ENCODE peak calls at places on chromosome 22, in six cellular contexts. One of them, this sample, is unnamed. For H3K4me1, the result is how much of the 10 kb centered on the place peaks cover.

GRCh38 chr22:19495562-19496323 is 16.0 kb downstream of the CDC45 start:
- DNase-seq in fibroblast of lung: no peak
- DNase-seq in HAP-1: no peak
- DNase-seq in IMR-90: peak
- DNase-seq in suprapubic skin: no peak
- DNase-seq in adrenal gland: no peak
- DNase-seq in this sample: no peak

GRCh38 chr22:37696657-37697539 is at the start of gene TRIOBP:
- DNase-seq in adrenal gland: peak
- DNase-seq in suprapubic skin: peak
- DNase-seq in IMR-90: peak
- DNase-seq in fibroblast of lung: peak
- DNase-seq in HAP-1: peak
- DNase-seq in this sample: peak

GRCh38 chr22:27639180-27640086 is 162.1 kb downstream of the MN1 start:
- DNase-seq in fibroblast of lung: no peak
- DNase-seq in adrenal gland: no peak
- DNase-seq in suprapubic skin: no peak
- DNase-seq in HAP-1: no peak
- DNase-seq in IMR-90: no peak
- DNase-seq in this sample: no peak

GRCh38 chr22:50398698-50399648 is 55.8 kb downstream of the PPP6R2 start:
- DNase-seq in suprapubic skin: no peak
- DNase-seq in IMR-90: no peak
- DNase-seq in fibroblast of lung: no peak
- DNase-seq in HAP-1: no peak
- DNase-seq in adrenal gland: no peak
- DNase-seq in this sample: no peak

GRCh38 chr22:23591203-23591791 is 11.2 kb upstream of the IGLL1 start:
- DNase-seq in fibroblast of lung: peak
- DNase-seq in IMR-90: peak
- DNase-seq in suprapubic skin: no peak
- DNase-seq in HAP-1: peak
- DNase-seq in adrenal gland: peak
- DNase-seq in this sample: no peak

GRCh38 chr22:19064354-19065054 is 57.7 kb downstream of the DGCR2 start:
- DNase-seq in adrenal gland: no peak
- DNase-seq in HAP-1: no peak
- DNase-seq in fibroblast of lung: no peak
- DNase-seq in IMR-90: no peak
- DNase-seq in suprapubic skin: peak
- DNase-seq in this sample: no peak

GRCh38 chr22:30747493-30747892 is 52.8 kb downstream of the OSBP2 start:
- DNase-seq in IMR-90: no peak
- DNase-seq in HAP-1: no peak
- DNase-seq in fibroblast of lung: no peak
- DNase-seq in adrenal gland: no peak
- DNase-seq in suprapubic skin: no peak
- DNase-seq in this sample: no peak

GRCh38 chr22:41917906-41918791 is 3.3 kb upstream of the SHISA8 start:
- DNase-seq in IMR-90: peak
- DNase-seq in adrenal gland: peak
- DNase-seq in HAP-1: no peak
- DNase-seq in suprapubic skin: no peak
- DNase-seq in fibroblast of lung: peak
- DNase-seq in this sample: no peak

GRCh38 chr22:31846161-31847115 is 92.6 kb downstream of the DEPDC5 start:
- DNase-seq in adrenal gland: no peak
- DNase-seq in suprapubic skin: no peak
- DNase-seq in IMR-90: peak
- DNase-seq in fibroblast of lung: peak
- DNase-seq in HAP-1: no peak
- DNase-seq in this sample: no peak

GRCh38 chr22:23042179-23042578 is 28.1 kb upstream of the GNAZ start:
- DNase-seq in fibroblast of lung: no peak
- DNase-seq in adrenal gland: no peak
- DNase-seq in HAP-1: no peak
- DNase-seq in suprapubic skin: no peak
- DNase-seq in IMR-90: no peak
- DNase-seq in this sample: no peak

GRCh38 chr22:41405588-41405987 is 23.8 kb downstream of the TEF start:
- DNase-seq in IMR-90: no peak
- DNase-seq in suprapubic skin: no peak
- DNase-seq in adrenal gland: no peak
- DNase-seq in HAP-1: no peak
- DNase-seq in fibroblast of lung: no peak
- DNase-seq in this sample: no peak

GRCh38 chr22:37904572-37905533 is 1.2 kb upstream of the MICALL1 start:
- DNase-seq in IMR-90: peak
- DNase-seq in adrenal gland: peak
- DNase-seq in HAP-1: no peak
- DNase-seq in suprapubic skin: no peak
- DNase-seq in fibroblast of lung: peak
- DNase-seq in this sample: peak

GRCh38 chr22:31605851-31606585 is 56.0 kb downstream of the PISD start:
- DNase-seq in IMR-90: no peak
- DNase-seq in suprapubic skin: peak
- DNase-seq in HAP-1: no peak
- DNase-seq in fibroblast of lung: no peak
- DNase-seq in adrenal gland: no peak
- DNase-seq in this sample: peak

GRCh38 chr22:38981005-38981658 is 1.0 kb upstream of the APOBEC3B start:
- DNase-seq in HAP-1: no peak
- DNase-seq in adrenal gland: peak
- DNase-seq in fibroblast of lung: peak
- DNase-seq in IMR-90: peak
- DNase-seq in suprapubic skin: no peak
- DNase-seq in this sample: no peak

GRCh38 chr22:49964136-49964492 is 3.5 kb downstream of the PIM3 start:
- DNase-seq in adrenal gland: no peak
- DNase-seq in IMR-90: no peak
- DNase-seq in fibroblast of lung: no peak
- DNase-seq in suprapubic skin: no peak
- DNase-seq in HAP-1: no peak
- DNase-seq in this sample: no peak

GRCh38 chr22:17167486-17167885 is 8.4 kb upstream of the HDHD5 start:
- DNase-seq in HAP-1: no peak
- DNase-seq in fibroblast of lung: no peak
- DNase-seq in IMR-90: no peak
- DNase-seq in suprapubic skin: no peak
- DNase-seq in adrenal gland: peak
- DNase-seq in this sample: no peak

GRCh38 chr22:40179535-40179934 is 1.8 kb downstream of the TNRC6B start:
- DNase-seq in fibroblast of lung: no peak
- DNase-seq in HAP-1: peak
- DNase-seq in IMR-90: no peak
- DNase-seq in suprapubic skin: no peak
- DNase-seq in adrenal gland: no peak
- DNase-seq in this sample: no peak

GRCh38 chr22:40180403-40180802 is 2.7 kb downstream of the TNRC6B start:
- DNase-seq in fibroblast of lung: no peak
- DNase-seq in adrenal gland: no peak
- DNase-seq in suprapubic skin: no peak
- DNase-seq in HAP-1: no peak
- DNase-seq in IMR-90: no peak
- DNase-seq in this sample: no peak

GRCh38 chr22:40182231-40182835 is 4.6 kb downstream of the TNRC6B start:
- DNase-seq in HAP-1: peak
- DNase-seq in adrenal gland: no peak
- DNase-seq in IMR-90: no peak
- DNase-seq in fibroblast of lung: peak
- DNase-seq in suprapubic skin: no peak
- DNase-seq in this sample: no peak

GRCh38 chr22:40181323-40181722 is 3.6 kb downstream of the TNRC6B start:
- DNase-seq in adrenal gland: no peak
- DNase-seq in HAP-1: no peak
- DNase-seq in fibroblast of lung: no peak
- DNase-seq in IMR-90: no peak
- DNase-seq in suprapubic skin: no peak
- DNase-seq in this sample: no peak

GRCh38 chr22:40183029-40183581 is 5.4 kb downstream of the TNRC6B start:
- DNase-seq in adrenal gland: no peak
- DNase-seq in suprapubic skin: no peak
- DNase-seq in fibroblast of lung: peak
- DNase-seq in IMR-90: peak
- DNase-seq in HAP-1: peak
- DNase-seq in this sample: no peak
- H3K4me3 ChIP-seq in adrenal gland: no peak
- H3K4me3 ChIP-seq in suprapubic skin: peak
- H3K4me3 ChIP-seq in fibroblast of lung: peak
- H3K4me3 ChIP-seq in IMR-90: no peak
- H3K4me3 ChIP-seq in HAP-1: peak
- H3K4me3 ChIP-seq in this sample: no peak

DNA sequence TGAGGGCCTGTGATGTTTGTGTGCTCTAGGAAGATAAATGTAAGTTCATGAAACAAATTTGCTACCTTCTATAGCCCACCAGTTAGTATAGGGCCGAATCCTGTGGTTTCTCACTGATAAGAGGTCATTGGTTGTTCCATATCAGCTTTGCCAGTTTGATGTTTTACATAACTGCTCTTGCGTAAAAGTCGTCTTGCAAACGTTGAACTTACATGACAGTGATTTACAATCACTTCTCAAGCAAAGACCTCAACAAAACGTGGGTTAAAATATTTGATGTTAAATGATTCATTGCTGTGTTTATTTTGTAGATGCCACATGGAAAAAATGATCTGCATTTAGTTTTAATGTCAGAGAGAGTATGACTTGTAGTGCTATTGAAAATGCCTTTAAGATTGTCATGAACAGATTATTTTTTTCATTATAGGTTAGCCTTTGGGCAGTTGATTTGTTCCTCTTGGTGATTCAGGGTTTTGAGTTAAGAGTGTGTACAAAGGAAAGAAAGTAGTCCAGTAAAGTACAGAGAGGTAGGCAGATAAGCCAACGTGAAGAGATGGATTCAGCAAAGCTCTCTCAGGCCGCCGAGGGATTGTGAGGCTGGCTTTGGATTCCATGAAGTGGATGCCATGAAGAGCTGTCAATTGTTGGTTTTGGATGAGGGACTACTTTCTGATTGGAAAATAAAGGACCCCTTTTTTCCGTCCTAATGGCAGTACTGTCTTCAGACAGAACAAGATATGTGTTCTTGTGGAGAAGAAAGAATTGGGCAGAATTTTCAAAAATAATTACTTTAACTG is 2.6 kb downstream of the EWSR1 start:
- DNase-seq in adrenal gland: no peak
- DNase-seq in suprapubic skin: no peak
- DNase-seq in HAP-1: no peak
- DNase-seq in IMR-90: peak
- DNase-seq in fibroblast of lung: peak
- DNase-seq in this sample: no peak
- H3K4me1 ChIP-seq in adrenal gland: half or more
- H3K4me1 ChIP-seq in suprapubic skin: half or more
- H3K4me1 ChIP-seq in HAP-1: half or more
- H3K4me1 ChIP-seq in IMR-90: under half
- H3K4me1 ChIP-seq in fibroblast of lung: under half
- H3K4me1 ChIP-seq in this sample: under half

GRCh38 chr22:43860831-43861230 is 1.5 kb downstream of the SULT4A1 start:
- DNase-seq in IMR-90: no peak
- DNase-seq in HAP-1: no peak
- DNase-seq in suprapubic skin: no peak
- DNase-seq in fibroblast of lung: no peak
- DNase-seq in adrenal gland: no peak
- DNase-seq in this sample: no peak

GRCh38 chr22:43862074-43862881 is at the start of gene SULT4A1:
- DNase-seq in adrenal gland: no peak
- DNase-seq in suprapubic skin: no peak
- DNase-seq in IMR-90: peak
- DNase-seq in fibroblast of lung: peak
- DNase-seq in HAP-1: no peak
- DNase-seq in this sample: no peak

GRCh38 chr22:43860126-43860525 is 2.2 kb downstream of the SULT4A1 start:
- DNase-seq in adrenal gland: no peak
- DNase-seq in IMR-90: no peak
- DNase-seq in HAP-1: no peak
- DNase-seq in suprapubic skin: no peak
- DNase-seq in fibroblast of lung: no peak
- DNase-seq in this sample: no peak

GRCh38 chr22:43862882-43863202 is 529 bp upstream of the SULT4A1 start:
- DNase-seq in adrenal gland: no peak
- DNase-seq in HAP-1: no peak
- DNase-seq in suprapubic skin: no peak
- DNase-seq in IMR-90: no peak
- DNase-seq in fibroblast of lung: no peak
- DNase-seq in this sample: no peak

GRCh38 chr22:43861529-43861928 is 784 bp downstream of the SULT4A1 start:
- DNase-seq in HAP-1: no peak
- DNase-seq in adrenal gland: no peak
- DNase-seq in IMR-90: peak
- DNase-seq in suprapubic skin: no peak
- DNase-seq in fibroblast of lung: peak
- DNase-seq in this sample: no peak
- H3K4me3 ChIP-seq in HAP-1: no peak
- H3K4me3 ChIP-seq in adrenal gland: no peak
- H3K4me3 ChIP-seq in IMR-90: peak
- H3K4me3 ChIP-seq in suprapubic skin: no peak
- H3K4me3 ChIP-seq in fibroblast of lung: peak
- H3K4me3 ChIP-seq in this sample: peak

GRCh38 chr22:36351921-36352774 is 35.6 kb downstream of the MYH9 start:
- DNase-seq in suprapubic skin: no peak
- DNase-seq in HAP-1: no peak
- DNase-seq in IMR-90: no peak
- DNase-seq in fibroblast of lung: peak
- DNase-seq in adrenal gland: no peak
- DNase-seq in this sample: no peak
- H3K4me1 ChIP-seq in suprapubic skin: half or more
- H3K4me1 ChIP-seq in HAP-1: under half
- H3K4me1 ChIP-seq in IMR-90: half or more
- H3K4me1 ChIP-seq in fibroblast of lung: under half
- H3K4me1 ChIP-seq in adrenal gland: half or more
- H3K4me1 ChIP-seq in this sample: half or more

This sample was measured in RWPE2.